ENCODE peak calls at places on chromosome 6, in four cellular contexts. One of them, this sample, is unnamed.

GRCh38 chr6:112744827-112745226 is 397.7 kb downstream of the RFPL4B start:
- DNase-seq in activated CD8-positive, alpha-beta memory T cell treated with anti-CD3 and anti-CD28 coated beads for 1 hour: no peak
- DNase-seq in psoas muscle: no peak
- DNase-seq in transverse colon: no peak
- DNase-seq in this sample: no peak

GRCh38 chr6:36701401-36701991 is 3.9 kb downstream of the RAB44 start:
- DNase-seq in activated CD8-positive, alpha-beta memory T cell treated with anti-CD3 and anti-CD28 coated beads for 1 hour: no peak
- DNase-seq in psoas muscle: no peak
- DNase-seq in transverse colon: no peak
- DNase-seq in this sample: peak; percentile 80

GRCh38 chr6:40634429-40634828 is 47.3 kb upstream of the LRFN2 start:
- DNase-seq in activated CD8-positive, alpha-beta memory T cell treated with anti-CD3 and anti-CD28 coated beads for 1 hour: no peak
- DNase-seq in psoas muscle: no peak
- DNase-seq in transverse colon: no peak
- DNase-seq in this sample: no peak

GRCh38 chr6:68128211-68128610 is 506.9 kb upstream of the ADGRB3 start:
- DNase-seq in activated CD8-positive, alpha-beta memory T cell treated with anti-CD3 and anti-CD28 coated beads for 1 hour: no peak
- DNase-seq in psoas muscle: no peak
- DNase-seq in transverse colon: no peak
- DNase-seq in this sample: no peak

GRCh38 chr6:56172144-56172543 is 75.2 kb downstream of the COL21A1 start:
- DNase-seq in activated CD8-positive, alpha-beta memory T cell treated with anti-CD3 and anti-CD28 coated beads for 1 hour: no peak
- DNase-seq in psoas muscle: no peak
- DNase-seq in transverse colon: no peak
- DNase-seq in this sample: no peak

GRCh38 chr6:43052842-43053544 is 658 bp downstream of the CUL7 start:
- DNase-seq in activated CD8-positive, alpha-beta memory T cell treated with anti-CD3 and anti-CD28 coated beads for 1 hour: no peak
- DNase-seq in psoas muscle: no peak
- DNase-seq in transverse colon: peak; percentile 21
- DNase-seq in this sample: no peak

GRCh38 chr6:99492137-99492536 is 23.1 kb downstream of the USP45 start:
- DNase-seq in activated CD8-positive, alpha-beta memory T cell treated with anti-CD3 and anti-CD28 coated beads for 1 hour: no peak
- DNase-seq in psoas muscle: no peak
- DNase-seq in transverse colon: no peak
- DNase-seq in this sample: no peak

GRCh38 chr6:43493833-43494232 is 16.3 kb downstream of the LRRC73 start:
- DNase-seq in activated CD8-positive, alpha-beta memory T cell treated with anti-CD3 and anti-CD28 coated beads for 1 hour: no peak
- DNase-seq in psoas muscle: no peak
- DNase-seq in transverse colon: no peak
- DNase-seq in this sample: no peak

This sample was measured in RCC 7860.